ENCODE peak calls at places on chromosomes 3 and 15, in seven cellular contexts. One of them, this sample, is unnamed.

GRCh38 chr3:122415762-122416654 is at the start of gene WDR5B:
- DNase-seq in uterus: peak
- DNase-seq in sigmoid colon: peak
- DNase-seq in suprapubic skin: peak
- DNase-seq in stomach: peak
- DNase-seq in ovary: peak
- DNase-seq in HCT116: peak
- DNase-seq in this sample: peak

GRCh38 chr3:14520149-14520548 is 20.0 kb downstream of the GRIP2 start:
- DNase-seq in uterus: peak
- DNase-seq in sigmoid colon: peak
- DNase-seq in suprapubic skin: peak
- DNase-seq in stomach: no peak
- DNase-seq in ovary: no peak
- DNase-seq in HCT116: no peak
- DNase-seq in this sample: no peak

GRCh38 chr15:37045859-37046318 is 54.5 kb downstream of the MEIS2 start:
- DNase-seq in uterus: no peak
- DNase-seq in sigmoid colon: no peak
- DNase-seq in suprapubic skin: no peak
- DNase-seq in stomach: no peak
- DNase-seq in ovary: no peak
- DNase-seq in HCT116: no peak
- DNase-seq in this sample: no peak

GRCh38 chr3:103056552-103056951 is 621.7 kb downstream of the ZPLD1 start:
- DNase-seq in uterus: no peak
- DNase-seq in sigmoid colon: no peak
- DNase-seq in suprapubic skin: no peak
- DNase-seq in stomach: no peak
- DNase-seq in ovary: no peak
- DNase-seq in HCT116: no peak
- DNase-seq in this sample: no peak

GRCh38 chr3:119861681-119862080 is 79.8 kb downstream of the NR1I2 start:
- DNase-seq in uterus: no peak
- DNase-seq in sigmoid colon: no peak
- DNase-seq in suprapubic skin: no peak
- DNase-seq in stomach: no peak
- DNase-seq in ovary: no peak
- DNase-seq in HCT116: no peak
- DNase-seq in this sample: no peak

GRCh38 chr15:98969126-98969735 is 38.4 kb downstream of the PGPEP1L start:
- DNase-seq in uterus: no peak
- DNase-seq in sigmoid colon: no peak
- DNase-seq in suprapubic skin: peak
- DNase-seq in stomach: no peak
- DNase-seq in ovary: no peak
- DNase-seq in HCT116: no peak
- DNase-seq in this sample: no peak

GRCh38 chr3:45943207-45943846 is at the start of gene CXCR6:
- DNase-seq in uterus: no peak
- DNase-seq in sigmoid colon: peak
- DNase-seq in suprapubic skin: no peak
- DNase-seq in stomach: no peak
- DNase-seq in ovary: no peak
- DNase-seq in HCT116: no peak
- DNase-seq in this sample: no peak

GRCh38 chr3:143843607-143844006 is 4.7 kb downstream of the SLC9A9 start:
- DNase-seq in uterus: no peak
- DNase-seq in sigmoid colon: no peak
- DNase-seq in suprapubic skin: no peak
- DNase-seq in stomach: no peak
- DNase-seq in ovary: no peak
- DNase-seq in HCT116: no peak
- DNase-seq in this sample: no peak

GRCh38 chr3:71891483-71891882 is 106.5 kb upstream of the PROK2 start:
- DNase-seq in uterus: no peak
- DNase-seq in sigmoid colon: no peak
- DNase-seq in suprapubic skin: no peak
- DNase-seq in stomach: no peak
- DNase-seq in ovary: no peak
- DNase-seq in HCT116: no peak
- DNase-seq in this sample: no peak

GRCh38 chr3:14822875-14823807 is 4.4 kb downstream of the FGD5 start:
- DNase-seq in uterus: no peak
- DNase-seq in sigmoid colon: no peak
- DNase-seq in suprapubic skin: no peak
- DNase-seq in stomach: no peak
- DNase-seq in ovary: no peak
- DNase-seq in HCT116: no peak
- DNase-seq in this sample: no peak

GRCh38 chr3:193011956-193012355 is 94.3 kb upstream of the MB21D2 start:
- DNase-seq in uterus: no peak
- DNase-seq in sigmoid colon: no peak
- DNase-seq in suprapubic skin: no peak
- DNase-seq in stomach: no peak
- DNase-seq in ovary: no peak
- DNase-seq in HCT116: no peak
- DNase-seq in this sample: no peak

GRCh38 chr3:192817053-192817452 is 89.7 kb upstream of the FGF12 start:
- DNase-seq in uterus: no peak
- DNase-seq in sigmoid colon: no peak
- DNase-seq in suprapubic skin: no peak
- DNase-seq in stomach: no peak
- DNase-seq in ovary: no peak
- DNase-seq in HCT116: no peak
- DNase-seq in this sample: no peak

GRCh38 chr3:179404307-179404706 is 47.0 kb downstream of the GNB4 start:
- DNase-seq in uterus: no peak
- DNase-seq in sigmoid colon: no peak
- DNase-seq in suprapubic skin: no peak
- DNase-seq in stomach: no peak
- DNase-seq in ovary: no peak
- DNase-seq in HCT116: no peak
- DNase-seq in this sample: no peak

GRCh38 chr3:49937081-49937480 is 2.9 kb upstream of the RBM6 start:
- DNase-seq in uterus: no peak
- DNase-seq in sigmoid colon: no peak
- DNase-seq in suprapubic skin: no peak
- DNase-seq in stomach: no peak
- DNase-seq in ovary: no peak
- DNase-seq in HCT116: no peak
- DNase-seq in this sample: no peak

GRCh38 chr15:65832549-65833364 is 36.5 kb upstream of the RAB11A start:
- DNase-seq in uterus: peak
- DNase-seq in sigmoid colon: peak
- DNase-seq in suprapubic skin: peak
- DNase-seq in stomach: peak
- DNase-seq in ovary: peak
- DNase-seq in HCT116: peak
- DNase-seq in this sample: peak

GRCh38 chr15:99385865-99386264 is 134.6 kb downstream of the LRRC28 start:
- DNase-seq in uterus: peak
- DNase-seq in sigmoid colon: no peak
- DNase-seq in suprapubic skin: no peak
- DNase-seq in stomach: peak
- DNase-seq in ovary: peak
- DNase-seq in HCT116: no peak
- DNase-seq in this sample: no peak

GRCh38 chr15:80750591-80750990 is 28.6 kb upstream of the CEMIP start:
- DNase-seq in uterus: no peak
- DNase-seq in sigmoid colon: no peak
- DNase-seq in suprapubic skin: no peak
- DNase-seq in stomach: no peak
- DNase-seq in ovary: no peak
- DNase-seq in HCT116: no peak
- DNase-seq in this sample: no peak

GRCh38 chr3:157856078-157856939 is 249.9 kb downstream of the SHOX2 start:
- DNase-seq in uterus: no peak
- DNase-seq in sigmoid colon: no peak
- DNase-seq in suprapubic skin: no peak
- DNase-seq in stomach: no peak
- DNase-seq in ovary: no peak
- DNase-seq in HCT116: peak
- DNase-seq in this sample: no peak

GRCh38 chr3:150078983-150079739 is 108.5 kb upstream of the PFN2 start:
- DNase-seq in uterus: peak
- DNase-seq in sigmoid colon: peak
- DNase-seq in suprapubic skin: no peak
- DNase-seq in stomach: no peak
- DNase-seq in ovary: no peak
- DNase-seq in HCT116: no peak
- DNase-seq in this sample: peak

GRCh38 chr3:151501171-151501790 is 40.4 kb upstream of the IGSF10 start:
- DNase-seq in uterus: no peak
- DNase-seq in sigmoid colon: no peak
- DNase-seq in suprapubic skin: no peak
- DNase-seq in stomach: no peak
- DNase-seq in ovary: no peak
- DNase-seq in HCT116: no peak
- DNase-seq in this sample: no peak

DNA sequence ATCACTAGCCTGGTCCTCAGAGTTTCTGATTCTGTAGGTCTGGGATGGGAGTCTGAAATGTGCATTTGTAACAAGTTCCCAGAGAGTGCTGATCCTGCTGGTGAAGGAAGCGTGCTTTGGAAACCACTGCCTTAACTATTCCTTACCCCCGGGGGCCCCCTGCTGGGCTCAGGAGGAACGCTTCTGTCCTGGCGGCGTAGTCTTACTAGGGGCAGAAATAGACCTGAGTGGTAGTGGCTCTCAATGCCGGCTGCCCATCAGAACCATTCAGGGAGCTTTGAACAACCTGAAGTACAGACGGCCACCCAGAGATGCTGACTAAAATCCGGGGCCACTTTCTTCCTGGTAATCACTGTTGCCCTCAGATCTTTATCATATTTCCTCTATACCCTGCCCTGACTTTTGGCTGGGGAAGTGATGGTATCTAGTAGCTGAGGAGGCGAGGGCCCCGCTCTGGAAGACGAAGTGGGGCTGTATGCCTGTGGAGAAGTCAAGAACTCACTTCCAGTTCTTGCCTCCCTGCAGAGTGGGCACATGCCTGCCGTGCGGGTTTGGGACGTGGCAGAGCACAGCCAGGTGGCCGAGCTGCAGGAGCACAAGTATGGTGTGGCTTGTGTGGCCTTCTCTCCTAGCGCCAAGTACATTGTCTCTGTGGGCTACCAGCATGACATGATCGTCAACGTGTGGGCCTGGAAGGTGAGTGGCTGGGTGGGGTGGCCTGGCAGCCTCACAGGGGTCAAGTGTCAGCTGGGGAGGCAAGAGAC is 16.3 kb upstream of the JMJD7 start:
- DNase-seq in uterus: peak
- DNase-seq in sigmoid colon: peak
- DNase-seq in suprapubic skin: peak
- DNase-seq in stomach: peak
- DNase-seq in ovary: peak
- DNase-seq in HCT116: peak
- DNase-seq in this sample: peak
- TF ChIP-seq POLR2A in uterus: no peak
- TF ChIP-seq POLR2A in sigmoid colon: no peak
- TF ChIP-seq POLR2A in suprapubic skin: no peak
- TF ChIP-seq POLR2A in stomach: no peak
- TF ChIP-seq POLR2A in ovary: no peak
- TF ChIP-seq POLR2A in HCT116: no peak
- TF ChIP-seq POLR2A in this sample: no peak

DNA sequence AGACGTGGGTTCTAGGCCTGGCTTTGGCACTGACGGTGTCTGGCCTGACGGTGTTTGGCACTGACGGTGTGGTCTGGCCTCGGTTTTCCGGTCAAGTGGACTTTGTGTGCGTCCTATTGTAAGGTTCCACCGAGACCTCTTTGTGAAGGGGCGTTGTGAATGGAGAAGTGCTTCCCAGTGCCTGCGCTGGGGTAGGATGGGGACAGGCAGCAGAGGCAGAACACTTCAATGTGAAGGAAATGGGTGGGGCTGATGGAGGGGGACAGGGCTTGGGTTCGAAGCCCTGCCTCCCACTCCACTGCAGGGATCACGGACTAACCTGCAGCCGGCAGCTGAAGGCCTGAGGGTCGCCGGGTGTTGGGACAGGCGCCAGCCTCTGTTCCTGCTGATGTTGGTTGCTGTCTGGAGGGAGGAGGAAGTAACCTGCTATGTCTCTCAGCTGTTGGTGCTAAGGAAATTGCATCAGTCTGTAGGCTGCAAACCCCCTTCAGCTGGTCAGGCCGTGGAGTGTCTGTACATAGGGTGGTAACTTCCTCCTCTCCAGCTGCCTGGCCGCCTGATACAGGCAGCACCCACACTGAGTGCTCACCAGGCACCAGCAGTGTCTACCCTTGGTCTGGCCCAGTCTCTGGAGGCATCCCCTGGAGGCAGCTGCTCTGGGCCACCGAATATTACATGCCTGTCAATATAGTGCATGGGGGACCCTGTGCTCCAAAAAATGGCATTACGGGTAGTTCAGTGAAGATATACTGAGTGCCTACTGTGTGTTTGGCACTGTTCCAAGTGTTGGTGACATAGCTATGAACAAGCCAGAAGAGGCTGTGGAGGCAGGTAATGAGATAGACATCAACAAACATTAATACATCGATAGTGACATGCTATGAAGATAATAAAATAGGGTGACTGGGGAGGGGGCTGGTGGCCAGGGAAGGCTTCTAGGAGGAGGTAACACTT is 1.1 kb downstream of the TM6SF1 start:
- DNase-seq in uterus: peak
- DNase-seq in sigmoid colon: peak
- DNase-seq in suprapubic skin: no peak
- DNase-seq in stomach: peak
- DNase-seq in ovary: no peak
- DNase-seq in HCT116: no peak
- DNase-seq in this sample: no peak
- TF ChIP-seq POLR2A in uterus: no peak
- TF ChIP-seq POLR2A in sigmoid colon: no peak
- TF ChIP-seq POLR2A in suprapubic skin: no peak
- TF ChIP-seq POLR2A in stomach: no peak
- TF ChIP-seq POLR2A in ovary: no peak
- TF ChIP-seq POLR2A in HCT116: no peak
- TF ChIP-seq POLR2A in this sample: no peak

GRCh38 chr3:184185461-184186183 is 377 bp upstream of the ABCF3 start:
- DNase-seq in uterus: peak
- DNase-seq in sigmoid colon: peak
- DNase-seq in suprapubic skin: peak
- DNase-seq in stomach: peak
- DNase-seq in ovary: peak
- DNase-seq in HCT116: peak
- DNase-seq in this sample: peak
- TF ChIP-seq POLR2A in uterus: no peak
- TF ChIP-seq POLR2A in sigmoid colon: no peak
- TF ChIP-seq POLR2A in suprapubic skin: no peak
- TF ChIP-seq POLR2A in stomach: no peak
- TF ChIP-seq POLR2A in ovary: no peak
- TF ChIP-seq POLR2A in HCT116: peak
- TF ChIP-seq POLR2A in this sample: no peak

DNA sequence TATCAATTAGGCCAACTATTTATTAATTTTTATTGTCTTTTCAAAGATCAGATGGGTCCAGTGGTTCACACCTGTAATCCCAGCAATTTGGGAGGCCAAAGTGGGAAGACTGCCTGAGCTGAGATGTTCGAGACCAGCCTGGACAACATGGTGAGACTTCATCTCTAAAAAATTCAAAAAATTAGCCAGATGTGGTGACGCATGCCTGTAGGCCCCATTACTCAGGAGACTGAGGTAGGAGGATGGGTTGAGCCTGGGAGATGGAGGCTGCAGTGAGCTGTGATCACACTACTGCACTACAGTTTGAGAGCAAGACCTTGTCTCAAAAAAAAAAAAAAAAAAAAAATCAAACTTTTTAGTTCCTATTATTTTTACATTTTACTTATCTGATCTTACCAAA is 8.2 kb downstream of the AP3S2 start:
- DNase-seq in uterus: no peak
- DNase-seq in sigmoid colon: no peak
- DNase-seq in suprapubic skin: no peak
- DNase-seq in stomach: no peak
- DNase-seq in ovary: no peak
- DNase-seq in HCT116: no peak
- DNase-seq in this sample: no peak
- TF ChIP-seq POLR2A in uterus: no peak
- TF ChIP-seq POLR2A in sigmoid colon: no peak
- TF ChIP-seq POLR2A in suprapubic skin: no peak
- TF ChIP-seq POLR2A in stomach: no peak
- TF ChIP-seq POLR2A in ovary: no peak
- TF ChIP-seq POLR2A in HCT116: no peak
- TF ChIP-seq POLR2A in this sample: no peak

This sample was measured in H54.